ENCODE peak calls at places on chromosomes 3 and 15, in eight cellular contexts. B is neural progenitor cell; L is mesothelial cell of epicardium; D is fibroblast of lung; Z is A673; Q is RPMI8226; W is EL; V is effector CD4-positive, alpha-beta T cell. G is an unnamed sample.

GRCh38 chr15:56098230-56098899 is 105.0 kb upstream of the NEDD4 start:
- DNase-seq in B (no peak), L (no peak), D (no peak), Z (no peak), Q (no peak), W (no peak), V (no peak), G (no peak)

GRCh38 chr15:78177447-78177873 is 28.3 kb downstream of the IDH3A start:
- DNase-seq in B (peak), L (peak), D (peak), Z (peak), Q (peak), W (peak), V (no peak), G (no peak)

GRCh38 chr15:67125589-67126502 is 60.4 kb downstream of the SMAD3 start:
- DNase-seq in B (no peak), L (no peak), D (peak), Z (no peak), Q (no peak), W (peak), V (no peak), G (no peak)

GRCh38 chr3:46112984-46113383 is 85.7 kb upstream of the XCR1 start:
- DNase-seq in B (no peak), L (no peak), D (no peak), Z (no peak), Q (no peak), W (no peak), V (no peak), G (no peak)

GRCh38 chr3:49476563-49476962 is 6.5 kb downstream of the DAG1 start:
- DNase-seq in B (no peak), L (no peak), D (peak), Z (no peak), Q (no peak), W (peak), V (no peak), G (no peak)

GRCh38 chr3:170531557-170532335 is 54.1 kb downstream of the SLC7A14 start:
- DNase-seq in B (no peak), L (no peak), D (no peak), Z (no peak), Q (no peak), W (no peak), V (no peak), G (peak)

GRCh38 chr3:21621396-21621695 is 129.7 kb downstream of the ZNF385D start:
- DNase-seq in B (no peak), L (no peak), D (peak), Z (no peak), Q (no peak), W (peak), V (no peak), G (no peak)

GRCh38 chr3:171376125-171376947 is 83.9 kb downstream of the TNIK start:
- DNase-seq in B (no peak), L (no peak), D (peak), Z (no peak), Q (peak), W (peak), V (no peak), G (no peak)

GRCh38 chr15:82810061-82810862 is 834 bp downstream of the WHAMM start:
- DNase-seq in B (peak), L (peak), D (peak), Z (peak), Q (peak), W (peak), V (peak), G (no peak)

GRCh38 chr3:30349507-30349906 is 256.9 kb upstream of the TGFBR2 start:
- DNase-seq in B (peak), L (no peak), D (no peak), Z (no peak), Q (no peak), W (no peak), V (no peak), G (no peak)

GRCh38 chr15:74055804-74056203 is 26.5 kb downstream of the GOLGA6A start:
- DNase-seq in B (no peak), L (no peak), D (no peak), Z (no peak), Q (no peak), W (no peak), V (no peak), G (no peak)

GRCh38 chr3:109643590-109643989 is 306.2 kb upstream of the DPPA4 start:
- DNase-seq in B (no peak), L (no peak), D (peak), Z (no peak), Q (no peak), W (peak), V (no peak), G (no peak)

GRCh38 chr3:122247825-122248185 is 64.3 kb downstream of the CASR start:
- DNase-seq in B (no peak), L (no peak), D (peak), Z (no peak), Q (no peak), W (peak), V (no peak), G (peak)

GRCh38 chr15:29822685-29823459 is 604 bp upstream of the TJP1 start:
- DNase-seq in B (peak), L (peak), D (peak), Z (no peak), Q (peak), W (peak), V (no peak), G (no peak)

GRCh38 chr3:41498847-41499246 is 299.5 kb downstream of the CTNNB1 start:
- DNase-seq in B (no peak), L (no peak), D (no peak), Z (no peak), Q (no peak), W (no peak), V (no peak), G (no peak)

GRCh38 chr15:83605595-83605994 is 48.3 kb upstream of the ADAMTSL3 start:
- DNase-seq in B (no peak), L (no peak), D (no peak), Z (no peak), Q (no peak), W (no peak), V (no peak), G (no peak)

GRCh38 chr3:46695962-46696922 is 2.8 kb upstream of the ALS2CL start:
- DNase-seq in B (no peak), L (no peak), D (peak), Z (no peak), Q (peak), W (peak), V (no peak), G (no peak)

GRCh38 chr3:73729969-73730440 is 105.3 kb upstream of the PDZRN3 start:
- DNase-seq in B (peak), L (no peak), D (no peak), Z (no peak), Q (no peak), W (no peak), V (no peak), G (no peak)

GRCh38 chr3:186452517-186452916 is 90.5 kb upstream of the DGKG start:
- DNase-seq in B (no peak), L (no peak), D (peak), Z (peak), Q (no peak), W (peak), V (no peak), G (no peak)

GRCh38 chr15:73335026-73335425 is 33.7 kb downstream of the HCN4 start:
- DNase-seq in B (no peak), L (no peak), D (no peak), Z (no peak), Q (no peak), W (no peak), V (no peak), G (no peak)

GRCh38 chr3:152205097-152205593 is 63.6 kb upstream of the MBNL1 start:
- DNase-seq in B (no peak), L (no peak), D (no peak), Z (no peak), Q (peak), W (no peak), V (no peak), G (no peak)

GRCh38 chr15:45140851-45141250 is 11.1 kb downstream of the DUOX1 start:
- DNase-seq in B (no peak), L (no peak), D (no peak), Z (no peak), Q (no peak), W (no peak), V (no peak), G (no peak)

GRCh38 chr3:4474683-4475490 is 7.8 kb upstream of the SUMF1 start:
- DNase-seq in B (peak), L (no peak), D (peak), Z (no peak), Q (peak), W (peak), V (no peak), G (no peak)

GRCh38 chr15:74841761-74842385 is 1.1 kb downstream of the ULK3 start:
- DNase-seq in B (no peak), L (no peak), D (no peak), Z (no peak), Q (no peak), W (no peak), V (no peak), G (no peak)

GRCh38 chr3:49359623-49360022 is 1.5 kb upstream of the GPX1 start:
- DNase-seq in B (no peak), L (no peak), D (peak), Z (no peak), Q (no peak), W (peak), V (no peak), G (no peak)

GRCh38 chr15:71437404-71437803 is 322.1 kb downstream of the THSD4 start:
- DNase-seq in B (no peak), L (no peak), D (no peak), Z (no peak), Q (no peak), W (no peak), V (no peak), G (no peak)

GRCh38 chr15:77630956-77631789 is 1.5 kb downstream of the LINGO1 start:
- DNase-seq in B (peak), L (no peak), D (no peak), Z (no peak), Q (no peak), W (no peak), V (no peak), G (no peak)

GRCh38 chr3:22319446-22319845 is 568.4 kb upstream of the ZNF385D start:
- DNase-seq in B (no peak), L (no peak), D (peak), Z (no peak), Q (no peak), W (no peak), V (no peak), G (no peak)

GRCh38 chr3:133472242-133472641 is 72.4 kb downstream of the BFSP2 start:
- DNase-seq in B (peak), L (no peak), D (peak), Z (no peak), Q (no peak), W (peak), V (no peak), G (no peak)